ENCODE peak calls at places on chromosomes 6 and 20, in four cellular contexts. X is HepG2, I is GM12878, O is K562. W is an unnamed sample.

GRCh38 chr6:80540700-80541099 is 434.2 kb downstream of the BCKDHB start:
- DNase-seq in X (no peak), I (no peak), O (no peak), W (no peak)

GRCh38 chr20:63746766-63747315 is 7.3 kb downstream of the SLC2A4RG start:
- DNase-seq in X (no peak), I (no peak), O (no peak), W (no peak)

GRCh38 chr6:73471686-73472290 is 10.3 kb downstream of the MTO1 start:
- DNase-seq in X (no peak), I (peak), O (no peak), W (no peak)

GRCh38 chr20:63500151-63500901 is 1.4 kb upstream of the EEF1A2 start:
- DNase-seq in X (no peak), I (no peak), O (no peak), W (no peak)

GRCh38 chr6:139534472-139535115 is 160.1 kb upstream of the CITED2 start:
- DNase-seq in X (no peak), I (no peak), O (peak), W (no peak)

GRCh38 chr20:61939691-61940360 is 125.9 kb downstream of the TAF4 start:
- DNase-seq in X (no peak), I (no peak), O (no peak), W (peak)

GRCh38 chr20:37042986-37043972 is 52.5 kb downstream of the RBL1 start:
- DNase-seq in X (no peak), I (peak), O (no peak), W (no peak)

GRCh38 chr20:25487306-25487705 is 79.8 kb downstream of the GINS1 start:
- DNase-seq in X (no peak), I (no peak), O (no peak), W (no peak)

GRCh38 chr20:23637282-23638221 is at the start of gene CST3:
- DNase-seq in X (peak), I (no peak), O (peak), W (peak)

GRCh38 chr6:84764332-84765049 is at the start of gene TBX18:
- DNase-seq in X (peak), I (no peak), O (peak), W (peak)

GRCh38 chr20:14879020-14879697 is 541.7 kb upstream of the FLRT3 start:
- DNase-seq in X (peak), I (no peak), O (no peak), W (no peak)

GRCh38 chr6:151464702-151465101 is 12.8 kb upstream of the RMND1 start:
- DNase-seq in X (no peak), I (no peak), O (no peak), W (no peak)

GRCh38 chr6:85464260-85464644 is 14.4 kb downstream of the NT5E start:
- DNase-seq in X (no peak), I (no peak), O (no peak), W (no peak)

GRCh38 chr6:18276610-18277009 is 12.3 kb upstream of the DEK start:
- DNase-seq in X (no peak), I (no peak), O (no peak), W (no peak)

GRCh38 chr6:2078888-2079287 is 166.5 kb downstream of the GMDS start:
- DNase-seq in X (no peak), I (peak), O (no peak), W (no peak)

GRCh38 chr6:2086328-2087008 is 158.9 kb downstream of the GMDS start:
- DNase-seq in X (no peak), I (no peak), O (no peak), W (no peak)

GRCh38 chr6:2077826-2078225 is 167.6 kb downstream of the GMDS start:
- DNase-seq in X (no peak), I (no peak), O (no peak), W (no peak)

GRCh38 chr6:2085657-2086056 is 159.7 kb downstream of the GMDS start:
- DNase-seq in X (no peak), I (no peak), O (no peak), W (no peak)

DNA sequence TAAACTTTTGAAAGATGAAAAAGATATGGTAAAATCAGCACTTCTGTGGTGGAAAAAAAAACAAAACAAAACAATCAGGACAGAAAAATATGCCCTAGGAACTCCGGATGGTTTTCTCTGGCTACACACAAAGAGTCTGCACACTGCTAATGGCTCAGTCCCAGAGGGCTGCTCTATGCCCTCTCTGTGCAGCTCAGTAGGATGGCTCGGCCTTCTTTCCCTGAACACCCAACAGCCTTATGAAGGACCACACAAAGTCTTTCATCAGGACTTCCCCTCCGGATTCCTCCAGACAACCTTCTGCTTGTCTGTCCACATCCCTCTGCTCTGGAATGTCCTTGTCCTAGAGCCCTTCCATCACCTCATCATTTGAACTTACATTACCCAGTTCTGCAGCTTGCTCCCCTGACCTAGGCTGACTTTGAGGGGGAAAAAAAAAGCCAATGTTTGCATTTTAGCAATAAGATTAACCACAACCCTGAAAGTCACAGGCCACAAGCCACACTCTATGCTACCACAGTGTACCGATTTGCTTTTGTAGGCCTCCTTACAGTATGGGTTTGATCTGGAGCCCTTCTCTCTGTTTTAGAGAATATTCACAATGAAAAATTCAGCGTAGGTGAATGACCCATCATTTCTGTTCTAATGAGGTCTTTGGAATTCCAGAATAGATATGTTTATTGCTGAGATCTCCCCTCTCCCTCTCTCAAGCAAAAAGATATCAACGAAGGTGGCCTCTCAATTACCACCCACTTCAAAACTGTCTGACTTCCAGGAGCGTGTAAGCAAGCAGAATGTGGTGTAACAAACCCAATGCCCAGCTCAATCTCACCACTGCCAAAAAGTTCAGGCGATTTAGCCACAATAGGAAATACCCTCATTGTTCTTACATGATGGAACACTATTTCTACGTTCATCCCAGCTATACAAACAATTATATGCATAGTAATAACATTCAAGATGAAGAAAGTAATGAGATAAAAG is 164.0 kb downstream of the GMDS start:
- DNase-seq in X (no peak), I (peak), O (no peak), W (no peak)
- TF ChIP-seq TCF7 in X (no peak), I (no peak), O (no peak), W (no peak)

GRCh38 chr6:106883808-106884262 is 90.7 kb downstream of the CD24 start:
- DNase-seq in X (peak), I (no peak), O (peak), W (no peak)
- TF ChIP-seq NR2C2 in X (no peak), I (no peak), O (no peak), W (no peak)

GRCh38 chr6:150203871-150204545 is 61.2 kb downstream of the PPP1R14C start:
- DNase-seq in X (no peak), I (no peak), O (no peak), W (no peak)

GRCh38 chr6:150203378-150203777 is 60.5 kb downstream of the PPP1R14C start:
- DNase-seq in X (no peak), I (no peak), O (no peak), W (no peak)

GRCh38 chr6:150202404-150202803 is 59.6 kb downstream of the PPP1R14C start:
- DNase-seq in X (no peak), I (no peak), O (no peak), W (no peak)

GRCh38 chr6:150202934-150203333 is 60.1 kb downstream of the PPP1R14C start:
- DNase-seq in X (no peak), I (no peak), O (no peak), W (no peak)

DNA sequence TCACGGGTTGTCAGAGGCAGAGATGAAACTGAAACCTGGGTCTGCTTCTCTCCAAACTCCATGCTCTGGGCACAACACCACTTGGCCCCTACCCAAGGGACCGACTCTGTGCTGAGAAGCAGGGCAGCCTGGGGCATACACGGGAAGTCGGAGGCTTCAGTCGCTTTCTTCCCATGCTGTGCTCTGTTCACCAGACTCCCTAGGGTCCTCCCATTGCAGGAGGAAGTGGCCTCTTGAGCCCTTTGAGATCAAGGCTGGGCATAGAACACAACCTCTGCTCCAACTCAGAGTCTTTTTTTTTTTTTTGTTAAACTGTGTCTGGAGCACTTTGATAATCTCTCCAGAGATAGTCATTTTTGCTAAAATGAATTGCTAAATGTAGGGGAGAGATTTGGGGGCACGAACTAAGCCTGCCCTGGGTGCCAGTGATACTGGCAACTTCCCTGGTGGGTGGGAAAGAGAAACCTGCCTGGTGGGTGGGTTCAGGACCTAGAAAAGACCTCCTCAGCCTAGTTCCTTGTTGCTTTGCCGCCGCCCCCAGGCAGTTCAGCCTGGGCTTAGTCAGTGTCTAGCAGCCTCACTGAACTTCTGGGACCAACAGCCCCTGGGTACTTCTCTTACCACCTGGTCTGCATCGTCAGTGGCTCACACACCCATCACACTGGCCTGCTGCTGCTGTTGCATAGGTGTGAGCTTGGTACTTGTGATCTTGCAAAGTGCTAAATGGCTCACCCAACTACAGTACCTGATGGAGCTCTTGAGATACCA is 62.0 kb downstream of the PPP1R14C start:
- DNase-seq in X (no peak), I (no peak), O (peak), W (no peak)
- TF ChIP-seq TCF7 in X (no peak), I (no peak), O (no peak), W (no peak)

GRCh38 chr6:44867561-44868334 is 460.4 kb upstream of the RUNX2 start:
- DNase-seq in X (no peak), I (peak), O (no peak), W (no peak)
- TF ChIP-seq NR2C2 in X (no peak), I (no peak), O (no peak), W (no peak)

DNA sequence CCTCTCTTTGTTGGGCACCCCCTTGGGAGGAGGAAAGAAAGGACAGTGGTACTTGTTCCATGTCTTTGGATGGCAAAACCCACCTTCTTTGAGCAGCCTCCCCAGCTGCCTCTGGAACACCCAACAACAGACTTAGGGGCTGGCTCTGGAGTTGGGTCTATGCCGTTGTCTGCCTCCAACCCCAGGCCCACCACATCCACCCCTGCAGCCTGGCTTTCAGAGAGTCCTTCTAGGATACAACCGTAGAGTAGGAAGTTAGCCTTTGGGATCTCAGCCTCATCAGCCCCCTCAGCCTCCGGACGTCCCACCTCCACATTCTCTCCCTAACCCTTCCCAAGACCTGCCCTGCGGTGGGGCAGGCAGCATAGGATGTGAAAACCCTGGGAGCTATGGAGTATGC is 36.4 kb downstream of the FOXP4 start:
- DNase-seq in X (no peak), I (no peak), O (no peak), W (no peak)
- TF ChIP-seq TCF7 in X (no peak), I (no peak), O (no peak), W (no peak)

DNA sequence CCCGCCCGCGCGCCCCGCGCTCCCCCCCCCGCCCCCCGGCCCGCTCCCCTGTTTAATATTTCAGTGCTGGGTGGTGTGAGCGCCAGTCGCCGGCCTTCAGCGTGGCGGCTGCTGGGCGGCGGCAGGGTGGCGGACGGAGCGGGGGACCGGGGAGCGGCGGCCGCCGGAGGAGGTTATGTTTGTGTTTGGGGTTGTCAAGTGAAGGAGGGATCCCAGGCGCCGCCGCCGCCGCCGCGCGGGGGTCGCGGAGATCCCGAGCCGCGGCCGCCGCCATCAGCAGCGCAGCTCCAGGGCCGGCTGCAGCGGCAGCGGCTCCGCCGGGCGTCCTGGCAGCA is at the start of gene HIVEP1:
- DNase-seq in X (no peak), I (no peak), O (peak), W (peak)
- TF ChIP-seq NR2C2 in X (no peak), I (no peak), O (no peak), W (no peak)

DNA sequence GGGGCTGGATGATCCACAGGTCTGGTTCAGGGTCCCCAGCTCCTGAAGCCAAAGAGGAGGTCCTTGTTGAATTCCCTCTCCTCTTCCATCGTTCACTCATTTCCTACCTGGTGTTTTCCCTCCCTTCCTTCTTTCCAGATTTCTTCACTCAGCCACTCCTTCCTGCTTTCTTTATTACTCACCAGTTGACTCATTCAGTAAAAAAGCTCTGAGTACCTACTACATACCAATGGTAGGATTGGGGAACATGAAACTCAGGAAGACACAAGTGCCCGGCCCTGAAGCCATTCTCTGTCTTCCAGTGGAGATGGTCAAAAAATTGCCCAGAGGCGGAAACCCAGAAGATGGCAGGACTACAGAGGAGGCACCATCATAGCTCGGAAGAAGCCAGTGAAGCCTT is 11.9 kb upstream of the NSFL1C start:
- DNase-seq in X (no peak), I (no peak), O (no peak), W (no peak)
- TF ChIP-seq TCF7 in X (no peak), I (no peak), O (no peak), W (no peak)

GRCh38 chr6:169159331-169159730 is 94.3 kb downstream of the THBS2 start:
- DNase-seq in X (no peak), I (no peak), O (no peak), W (no peak)
- TF ChIP-seq NR2C2 in X (no peak), I (no peak), O (no peak), W (no peak)

W was measured in WTC11.